ENCODE peak calls at places on chromosomes 5 and 9, in five cellular contexts. I is PC-3, Q is left ventricle myocardium inferior, L is MM.1S, M is adipocyte. G is an unnamed sample.

GRCh38 chr5:122607818-122608217 is 167.1 kb upstream of the SNX2 start:
- DNase-seq in Q (no peak), M (peak; percentile 13), I (no peak), L (no peak), G (no peak)

GRCh38 chr9:115209601-115210306 is 91.8 kb upstream of the TNC start:
- DNase-seq in L (no peak), M (no peak), I (peak; percentile 61), Q (no peak), G (no peak)

GRCh38 chr9:78860806-78861475 is 564.0 kb downstream of the PSAT1 start:
- DNase-seq in L (no peak), M (peak; percentile 35), Q (no peak), I (peak; percentile 71), G (no peak)

GRCh38 chr5:122078116-122078865 is at the start of gene LOX:
- DNase-seq in L (no peak), I (peak; percentile 54), M (peak; percentile 98), Q (peak; percentile 71), G (peak; percentile 56)

GRCh38 chr9:91427873-91428272 is 4.2 kb upstream of the NFIL3 start:
- DNase-seq in M (peak; percentile 71), Q (no peak), I (peak; percentile 85), L (peak; percentile 63), G (no peak)

GRCh38 chr5:173429489-173430150 is 101.4 kb upstream of the STC2 start:
- DNase-seq in Q (no peak), M (no peak), L (no peak), I (peak; percentile 42), G (no peak)

GRCh38 chr9:112664541-112664940 is 53.4 kb downstream of the INIP start:
- DNase-seq in L (no peak), I (peak; percentile 12), M (peak; percentile 7), Q (no peak), G (no peak)

GRCh38 chr5:93800988-93801811 is 59.8 kb upstream of the POU5F2 start:
- DNase-seq in Q (no peak), M (peak; percentile 85), L (peak; percentile 67), I (peak; percentile 90), G (peak; percentile 85)

GRCh38 chr5:127697894-127698600 is 5.1 kb upstream of the CCDC192 start:
- DNase-seq in L (no peak), I (peak; percentile 70), Q (no peak), M (no peak), G (peak; percentile 34)

GRCh38 chr5:110027527-110028322 is 338.0 kb downstream of the MAN2A1 start:
- DNase-seq in M (peak; percentile 7), Q (no peak), L (no peak), I (no peak), G (no peak)

GRCh38 chr9:69204869-69205268 is 30.8 kb downstream of the TJP2 start:
- DNase-seq in I (peak; percentile 35), Q (peak; percentile 25), L (no peak), M (peak; percentile 17), G (peak; percentile 67)
- H3K4me3 ChIP-seq in I (no peak overlapping the region), Q (no peak overlapping the region), L (no peak overlapping the region), M (peak overlapping the region; percentile 45), G (peak overlapping the region; percentile 33)

DNA sequence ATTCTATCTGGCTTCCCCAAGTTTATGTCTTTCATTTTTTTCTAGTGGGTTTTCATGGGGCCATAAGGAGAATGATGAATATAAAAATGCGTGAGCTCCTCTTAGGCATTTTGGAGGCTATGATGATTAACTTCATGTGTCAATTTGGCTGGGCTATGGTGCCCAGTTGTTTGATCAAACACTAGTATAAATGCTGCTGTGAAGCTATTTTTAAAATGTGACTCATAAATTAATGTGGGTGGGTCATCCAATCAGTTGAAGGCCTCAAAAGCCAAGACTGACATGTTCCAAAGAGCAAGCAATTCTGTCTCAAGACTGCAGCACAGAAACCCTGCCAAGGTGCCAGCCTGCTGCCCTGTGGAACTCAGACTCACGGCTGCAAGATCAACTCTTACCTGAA is 24.4 kb upstream of the ICE1 start:
- DNase-seq in L (no peak), I (peak; percentile 34), Q (no peak), M (no peak), G (no peak)
- H3K4me3 ChIP-seq in L (no peak overlapping the region), I (no peak overlapping the region), Q (no peak overlapping the region), M (no peak overlapping the region), G (no peak overlapping the region)

GRCh38 chr5:177327539-177328522 is 16.1 kb upstream of the MXD3 start:
- DNase-seq in I (peak; percentile 71), L (no peak), Q (peak; percentile 50), M (no peak), G (no peak)
- H3K4me3 ChIP-seq in I (no peak overlapping the region), L (no peak overlapping the region), Q (no peak overlapping the region), M (no peak overlapping the region), G (no peak overlapping the region)

DNA sequence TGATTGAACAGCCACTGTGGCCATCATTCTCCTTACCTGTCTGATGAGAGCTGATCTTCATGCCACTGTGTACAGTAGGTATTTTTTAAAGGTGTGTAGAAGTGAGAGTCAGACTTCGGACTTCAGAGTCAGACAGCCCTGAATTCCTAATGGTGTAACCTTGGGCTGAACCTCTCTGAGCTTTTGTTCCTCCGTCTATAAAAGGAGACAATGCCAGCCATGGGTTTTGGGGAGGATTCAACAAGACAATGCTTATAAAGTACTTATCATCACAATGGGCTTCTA is 18.7 kb downstream of the GSN start:
- DNase-seq in L (no peak), Q (no peak), M (no peak), I (no peak), G (no peak)
- H3K4me3 ChIP-seq in L (no peak overlapping the region), Q (peak overlapping the region; percentile 62), M (peak overlapping the region; percentile 55), I (no peak overlapping the region), G (peak overlapping the region; percentile 20)

GRCh38 chr5:134133213-134133994 is 18.9 kb downstream of the TCF7 start:
- DNase-seq in M (no peak), Q (peak; percentile 9), I (no peak), L (no peak), G (no peak)
- H3K4me3 ChIP-seq in M (no peak overlapping the region), Q (no peak overlapping the region), I (no peak overlapping the region), L (no peak overlapping the region), G (no peak overlapping the region)

DNA sequence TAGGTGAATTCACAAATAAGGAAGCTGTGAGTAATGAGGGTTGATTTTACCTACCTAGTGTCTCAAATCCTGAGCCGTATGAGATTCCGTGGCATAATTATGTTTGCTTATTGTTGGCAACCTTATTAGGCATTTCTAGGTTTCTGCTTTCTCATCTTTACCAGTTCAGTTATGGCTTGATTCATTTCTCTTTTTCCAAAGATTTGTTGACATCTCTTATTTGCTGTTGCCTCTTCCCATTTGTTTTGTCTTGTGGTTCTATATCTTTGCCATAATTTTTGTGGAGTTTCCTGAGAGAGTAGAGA is 470 bp downstream of the IL31RA start:
- DNase-seq in L (no peak), M (no peak), I (peak; percentile 24), Q (no peak), G (no peak)
- H3K4me3 ChIP-seq in L (no peak overlapping the region), M (no peak overlapping the region), I (peak overlapping the region; percentile 69), Q (no peak overlapping the region), G (no peak overlapping the region)

GRCh38 chr9:70868661-70869652 is 252.5 kb downstream of the TRPM3 start:
- DNase-seq in M (no peak), Q (no peak), L (no peak), I (no peak), G (peak; percentile 26)
- H3K4me3 ChIP-seq in M (peak overlapping the region; percentile 78), Q (peak overlapping the region; percentile 51), L (no peak overlapping the region), I (no peak overlapping the region), G (peak overlapping the region; percentile 7)

G was measured in adrenal gland.